ENCODE peak calls at places on chromosome 15, in seven cellular contexts. One of them, this sample, is unnamed.
A peak's percentile ranks its signal among the peaks of the same experiment; 100 is the strongest.

GRCh38 chr15:60555291-60555690 is 76.3 kb upstream of the ICE2 start:
- DNase-seq in transverse colon: no peak
- DNase-seq in tibial artery: no peak
- DNase-seq in spleen: no peak
- DNase-seq in cardiac muscle cell: no peak
- DNase-seq in osteoblast: no peak
- DNase-seq in choroid plexus epithelial cell: no peak
- DNase-seq in this sample: no peak

GRCh38 chr15:78265752-78266224 is 1.4 kb downstream of the DNAJA4 start:
- DNase-seq in transverse colon: no peak
- DNase-seq in tibial artery: no peak
- DNase-seq in spleen: no peak
- DNase-seq in cardiac muscle cell: peak; percentile 11
- DNase-seq in osteoblast: peak; percentile 91
- DNase-seq in choroid plexus epithelial cell: peak; percentile 88
- DNase-seq in this sample: peak; percentile 55

GRCh38 chr15:83289160-83289559 is 4.7 kb upstream of the BNC1 start:
- DNase-seq in transverse colon: no peak
- DNase-seq in tibial artery: no peak
- DNase-seq in spleen: no peak
- DNase-seq in cardiac muscle cell: no peak
- DNase-seq in osteoblast: peak; percentile 61
- DNase-seq in choroid plexus epithelial cell: no peak
- DNase-seq in this sample: no peak

GRCh38 chr15:89116404-89116803 is 28.1 kb downstream of the ABHD2 start:
- DNase-seq in transverse colon: no peak
- DNase-seq in tibial artery: no peak
- DNase-seq in spleen: no peak
- DNase-seq in cardiac muscle cell: no peak
- DNase-seq in osteoblast: no peak
- DNase-seq in choroid plexus epithelial cell: no peak
- DNase-seq in this sample: no peak

GRCh38 chr15:36936652-36937051 is 163.7 kb downstream of the MEIS2 start:
- DNase-seq in transverse colon: no peak
- DNase-seq in tibial artery: no peak
- DNase-seq in spleen: no peak
- DNase-seq in cardiac muscle cell: peak; percentile 68
- DNase-seq in osteoblast: no peak
- DNase-seq in choroid plexus epithelial cell: no peak
- DNase-seq in this sample: no peak

GRCh38 chr15:48861813-48862431 is 16.0 kb upstream of the EID1 start:
- DNase-seq in transverse colon: peak; percentile 8
- DNase-seq in tibial artery: no peak
- DNase-seq in spleen: no peak
- DNase-seq in cardiac muscle cell: peak; percentile 87
- DNase-seq in osteoblast: no peak
- DNase-seq in choroid plexus epithelial cell: peak; percentile 89
- DNase-seq in this sample: peak; percentile 72

GRCh38 chr15:78047631-78048409 is 29.7 kb downstream of the TBC1D2B start:
- DNase-seq in transverse colon: peak; percentile 53
- DNase-seq in tibial artery: peak; percentile 61
- DNase-seq in spleen: no peak
- DNase-seq in cardiac muscle cell: peak; percentile 81
- DNase-seq in osteoblast: no peak
- DNase-seq in choroid plexus epithelial cell: peak; percentile 91
- DNase-seq in this sample: no peak

GRCh38 chr15:42215854-42216829 is 8.0 kb upstream of the VPS39 start:
- DNase-seq in transverse colon: no peak
- DNase-seq in tibial artery: no peak
- DNase-seq in spleen: no peak
- DNase-seq in cardiac muscle cell: peak; percentile 33
- DNase-seq in osteoblast: no peak
- DNase-seq in choroid plexus epithelial cell: peak; percentile 78
- DNase-seq in this sample: peak; percentile 4

GRCh38 chr15:29040367-29040745 is 154.6 kb downstream of the APBA2 start:
- DNase-seq in transverse colon: no peak
- DNase-seq in tibial artery: no peak
- DNase-seq in spleen: no peak
- DNase-seq in cardiac muscle cell: peak; percentile 58
- DNase-seq in osteoblast: no peak
- DNase-seq in choroid plexus epithelial cell: peak; percentile 39
- DNase-seq in this sample: no peak

GRCh38 chr15:77440378-77440999 is 19.8 kb downstream of the HMG20A start:
- DNase-seq in transverse colon: no peak
- DNase-seq in tibial artery: no peak
- DNase-seq in spleen: no peak
- DNase-seq in cardiac muscle cell: peak; percentile 66
- DNase-seq in osteoblast: peak; percentile 25
- DNase-seq in choroid plexus epithelial cell: peak; percentile 77
- DNase-seq in this sample: peak; percentile 26

GRCh38 chr15:58293622-58294550 is 137.9 kb upstream of the LIPC start:
- DNase-seq in transverse colon: peak; percentile 22
- DNase-seq in tibial artery: no peak
- DNase-seq in spleen: no peak
- DNase-seq in cardiac muscle cell: no peak
- DNase-seq in osteoblast: no peak
- DNase-seq in choroid plexus epithelial cell: no peak
- DNase-seq in this sample: no peak
- TF ChIP-seq CTCF in transverse colon: no peak
- TF ChIP-seq CTCF in tibial artery: no peak
- TF ChIP-seq CTCF in spleen: no peak
- TF ChIP-seq CTCF in cardiac muscle cell: no peak
- TF ChIP-seq CTCF in osteoblast: no peak
- TF ChIP-seq CTCF in choroid plexus epithelial cell: no peak
- TF ChIP-seq CTCF in this sample: no peak

DNA sequence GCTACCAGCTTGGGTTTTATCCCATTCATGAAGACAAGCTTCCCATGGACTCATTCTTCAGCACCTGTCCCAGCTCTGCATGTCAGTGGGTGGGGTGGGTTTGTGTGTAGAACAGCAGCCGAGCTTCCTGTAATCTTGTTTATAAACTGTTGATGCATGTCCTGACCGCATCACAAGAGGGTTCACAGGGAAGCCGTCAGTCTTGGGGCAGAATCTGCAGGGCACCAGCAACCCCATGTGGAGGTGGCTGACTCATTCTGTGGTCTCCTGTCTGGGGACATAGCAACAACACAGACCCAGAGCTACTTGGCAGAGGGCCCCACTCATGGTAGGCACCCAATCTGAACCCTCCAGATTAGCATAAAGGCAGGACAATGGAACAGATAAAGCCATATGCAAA is 35.6 kb downstream of the DAPK2 start:
- DNase-seq in transverse colon: peak; percentile 72
- DNase-seq in tibial artery: peak; percentile 26
- DNase-seq in spleen: peak; percentile 92
- DNase-seq in cardiac muscle cell: peak; percentile 79
- DNase-seq in osteoblast: peak; percentile 86
- DNase-seq in choroid plexus epithelial cell: peak; percentile 94
- DNase-seq in this sample: peak; percentile 97
- TF ChIP-seq CTCF in transverse colon: no peak
- TF ChIP-seq CTCF in tibial artery: no peak
- TF ChIP-seq CTCF in spleen: peak; percentile 18
- TF ChIP-seq CTCF in cardiac muscle cell: no peak
- TF ChIP-seq CTCF in osteoblast: no peak
- TF ChIP-seq CTCF in choroid plexus epithelial cell: no peak
- TF ChIP-seq CTCF in this sample: no peak

GRCh38 chr15:40369474-40369869 is 11.5 kb downstream of the DISP2 start:
- DNase-seq in transverse colon: no peak
- DNase-seq in tibial artery: no peak
- DNase-seq in spleen: no peak
- DNase-seq in cardiac muscle cell: no peak
- DNase-seq in osteoblast: peak; percentile 29
- DNase-seq in choroid plexus epithelial cell: no peak
- DNase-seq in this sample: no peak

GRCh38 chr15:40369971-40370370 is 12.0 kb downstream of the DISP2 start:
- DNase-seq in transverse colon: no peak
- DNase-seq in tibial artery: no peak
- DNase-seq in spleen: no peak
- DNase-seq in cardiac muscle cell: no peak
- DNase-seq in osteoblast: peak; percentile 25
- DNase-seq in choroid plexus epithelial cell: no peak
- DNase-seq in this sample: no peak

GRCh38 chr15:40368701-40369473 is 10.9 kb downstream of the DISP2 start:
- DNase-seq in transverse colon: no peak
- DNase-seq in tibial artery: no peak
- DNase-seq in spleen: peak; percentile 82
- DNase-seq in cardiac muscle cell: no peak
- DNase-seq in osteoblast: peak; percentile 82
- DNase-seq in choroid plexus epithelial cell: no peak
- DNase-seq in this sample: no peak

GRCh38 chr15:40377606-40378005 is 4.9 kb upstream of the KNSTRN start:
- DNase-seq in transverse colon: no peak
- DNase-seq in tibial artery: no peak
- DNase-seq in spleen: no peak
- DNase-seq in cardiac muscle cell: no peak
- DNase-seq in osteoblast: no peak
- DNase-seq in choroid plexus epithelial cell: no peak
- DNase-seq in this sample: no peak

GRCh38 chr15:40372966-40373365 is 9.6 kb upstream of the KNSTRN start:
- DNase-seq in transverse colon: no peak
- DNase-seq in tibial artery: no peak
- DNase-seq in spleen: no peak
- DNase-seq in cardiac muscle cell: no peak
- DNase-seq in osteoblast: peak; percentile 92
- DNase-seq in choroid plexus epithelial cell: peak; percentile 33
- DNase-seq in this sample: no peak
- TF ChIP-seq CTCF in transverse colon: no peak
- TF ChIP-seq CTCF in tibial artery: no peak
- TF ChIP-seq CTCF in spleen: no peak
- TF ChIP-seq CTCF in cardiac muscle cell: no peak
- TF ChIP-seq CTCF in osteoblast: no peak
- TF ChIP-seq CTCF in choroid plexus epithelial cell: no peak
- TF ChIP-seq CTCF in this sample: no peak

DNA sequence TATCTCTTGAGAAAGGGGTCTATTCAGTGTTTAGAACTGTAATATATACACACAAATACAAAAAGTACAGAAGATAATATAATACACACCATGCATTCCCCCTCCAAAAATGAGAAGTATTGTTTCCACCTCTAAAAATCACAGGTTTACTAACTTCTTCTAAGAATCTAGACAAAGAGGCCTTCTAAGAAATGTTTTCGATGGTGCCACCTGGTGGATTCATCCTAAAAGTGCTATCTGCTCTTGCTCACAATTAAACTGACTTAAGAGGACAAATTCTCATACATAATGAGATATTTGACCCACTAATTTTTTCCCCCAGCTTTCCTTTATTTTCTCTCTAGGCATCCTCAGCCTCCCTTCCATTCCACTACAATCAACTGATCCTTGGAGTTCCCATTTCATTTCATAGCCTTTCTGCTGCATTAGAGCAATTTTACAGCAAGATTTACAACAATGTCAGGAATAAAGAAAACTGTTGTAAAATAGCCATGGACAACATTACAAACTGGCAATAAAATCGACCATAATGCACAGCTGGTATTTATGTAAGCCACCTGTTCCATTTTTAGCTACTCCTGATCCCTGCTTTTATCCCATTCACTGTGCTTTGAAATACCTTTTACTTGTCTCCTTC is 124.6 kb downstream of the ARRDC4 start:
- DNase-seq in transverse colon: peak; percentile 48
- DNase-seq in tibial artery: peak; percentile 41
- DNase-seq in spleen: no peak
- DNase-seq in cardiac muscle cell: peak; percentile 76
- DNase-seq in osteoblast: no peak
- DNase-seq in choroid plexus epithelial cell: peak; percentile 87
- DNase-seq in this sample: peak; percentile 74
- TF ChIP-seq CTCF in transverse colon: peak; percentile 66
- TF ChIP-seq CTCF in tibial artery: peak; percentile 81
- TF ChIP-seq CTCF in spleen: peak; percentile 31
- TF ChIP-seq CTCF in cardiac muscle cell: peak; percentile 52
- TF ChIP-seq CTCF in osteoblast: peak; percentile 59
- TF ChIP-seq CTCF in choroid plexus epithelial cell: peak; percentile 66
- TF ChIP-seq CTCF in this sample: peak; percentile 53

This sample was measured in MCF 10A.